ENCODE peak calls at places on chromosome 10, in ten cellular contexts. One of them, this sample, is unnamed.

GRCh38 chr10:106919798-106920382 is 244.6 kb downstream of the SORCS1 start:
- DNase-seq in ACHN: no peak
- DNase-seq in activated T-cell treated with anti-CD3 and anti-CD28 coated beads, Interleukin-2, amount 50 U/mL, for 4 hours: no peak
- DNase-seq in caudate nucleus: no peak
- DNase-seq in IMR-90: no peak
- DNase-seq in foreskin keratinocyte: no peak
- DNase-seq in NCI-H774: no peak
- DNase-seq in posterior cingulate gyrus: no peak
- DNase-seq in HCEC 1CT: no peak
- DNase-seq in fibroblast of pulmonary artery: no peak
- DNase-seq in this sample: no peak

GRCh38 chr10:62426086-62426485 is 51.9 kb downstream of the ZNF365 start:
- DNase-seq in ACHN: peak
- DNase-seq in activated T-cell treated with anti-CD3 and anti-CD28 coated beads, Interleukin-2, amount 50 U/mL, for 4 hours: no peak
- DNase-seq in caudate nucleus: no peak
- DNase-seq in IMR-90: peak
- DNase-seq in foreskin keratinocyte: peak
- DNase-seq in NCI-H774: no peak
- DNase-seq in posterior cingulate gyrus: no peak
- DNase-seq in HCEC 1CT: peak
- DNase-seq in fibroblast of pulmonary artery: no peak
- DNase-seq in this sample: no peak

GRCh38 chr10:89494615-89495014 is 40.8 kb downstream of the SLC16A12 start:
- DNase-seq in ACHN: no peak
- DNase-seq in activated T-cell treated with anti-CD3 and anti-CD28 coated beads, Interleukin-2, amount 50 U/mL, for 4 hours: no peak
- DNase-seq in caudate nucleus: no peak
- DNase-seq in IMR-90: no peak
- DNase-seq in foreskin keratinocyte: no peak
- DNase-seq in NCI-H774: no peak
- DNase-seq in posterior cingulate gyrus: no peak
- DNase-seq in HCEC 1CT: no peak
- DNase-seq in fibroblast of pulmonary artery: peak
- DNase-seq in this sample: no peak

GRCh38 chr10:49661291-49661856 is 18.1 kb upstream of the C10orf53 start:
- DNase-seq in ACHN: no peak
- DNase-seq in activated T-cell treated with anti-CD3 and anti-CD28 coated beads, Interleukin-2, amount 50 U/mL, for 4 hours: no peak
- DNase-seq in caudate nucleus: no peak
- DNase-seq in IMR-90: no peak
- DNase-seq in foreskin keratinocyte: no peak
- DNase-seq in NCI-H774: peak
- DNase-seq in posterior cingulate gyrus: no peak
- DNase-seq in HCEC 1CT: no peak
- DNase-seq in fibroblast of pulmonary artery: no peak
- DNase-seq in this sample: no peak

GRCh38 chr10:74071151-74071550 is 73.2 kb downstream of the VCL start:
- DNase-seq in ACHN: peak
- DNase-seq in activated T-cell treated with anti-CD3 and anti-CD28 coated beads, Interleukin-2, amount 50 U/mL, for 4 hours: no peak
- DNase-seq in caudate nucleus: no peak
- DNase-seq in IMR-90: peak
- DNase-seq in foreskin keratinocyte: no peak
- DNase-seq in NCI-H774: no peak
- DNase-seq in posterior cingulate gyrus: no peak
- DNase-seq in HCEC 1CT: peak
- DNase-seq in fibroblast of pulmonary artery: peak
- DNase-seq in this sample: no peak

GRCh38 chr10:72038458-72039001 is 49.8 kb downstream of the SPOCK2 start:
- DNase-seq in ACHN: no peak
- DNase-seq in activated T-cell treated with anti-CD3 and anti-CD28 coated beads, Interleukin-2, amount 50 U/mL, for 4 hours: no peak
- DNase-seq in caudate nucleus: no peak
- DNase-seq in IMR-90: peak
- DNase-seq in foreskin keratinocyte: no peak
- DNase-seq in NCI-H774: no peak
- DNase-seq in posterior cingulate gyrus: no peak
- DNase-seq in HCEC 1CT: no peak
- DNase-seq in fibroblast of pulmonary artery: peak
- DNase-seq in this sample: no peak

GRCh38 chr10:57818522-57818921 is 449.2 kb downstream of the IPMK start:
- DNase-seq in ACHN: no peak
- DNase-seq in activated T-cell treated with anti-CD3 and anti-CD28 coated beads, Interleukin-2, amount 50 U/mL, for 4 hours: no peak
- DNase-seq in caudate nucleus: no peak
- DNase-seq in IMR-90: no peak
- DNase-seq in foreskin keratinocyte: peak
- DNase-seq in NCI-H774: peak
- DNase-seq in posterior cingulate gyrus: no peak
- DNase-seq in HCEC 1CT: no peak
- DNase-seq in fibroblast of pulmonary artery: no peak
- DNase-seq in this sample: no peak

GRCh38 chr10:90977162-90977854 is 56.4 kb upstream of the ANKRD1 start:
- DNase-seq in ACHN: no peak
- DNase-seq in activated T-cell treated with anti-CD3 and anti-CD28 coated beads, Interleukin-2, amount 50 U/mL, for 4 hours: no peak
- DNase-seq in caudate nucleus: no peak
- DNase-seq in IMR-90: no peak
- DNase-seq in foreskin keratinocyte: no peak
- DNase-seq in NCI-H774: no peak
- DNase-seq in posterior cingulate gyrus: no peak
- DNase-seq in HCEC 1CT: no peak
- DNase-seq in fibroblast of pulmonary artery: no peak
- DNase-seq in this sample: no peak

GRCh38 chr10:110706690-110707098 is 62.6 kb downstream of the RBM20 start:
- DNase-seq in ACHN: peak
- DNase-seq in activated T-cell treated with anti-CD3 and anti-CD28 coated beads, Interleukin-2, amount 50 U/mL, for 4 hours: no peak
- DNase-seq in caudate nucleus: no peak
- DNase-seq in IMR-90: peak
- DNase-seq in foreskin keratinocyte: peak
- DNase-seq in NCI-H774: no peak
- DNase-seq in posterior cingulate gyrus: no peak
- DNase-seq in HCEC 1CT: peak
- DNase-seq in fibroblast of pulmonary artery: peak
- DNase-seq in this sample: no peak

GRCh38 chr10:71272122-71272771 is 46.8 kb upstream of the SLC29A3 start:
- DNase-seq in ACHN: no peak
- DNase-seq in activated T-cell treated with anti-CD3 and anti-CD28 coated beads, Interleukin-2, amount 50 U/mL, for 4 hours: no peak
- DNase-seq in caudate nucleus: no peak
- DNase-seq in IMR-90: peak
- DNase-seq in foreskin keratinocyte: no peak
- DNase-seq in NCI-H774: no peak
- DNase-seq in posterior cingulate gyrus: no peak
- DNase-seq in HCEC 1CT: peak
- DNase-seq in fibroblast of pulmonary artery: peak
- DNase-seq in this sample: no peak

GRCh38 chr10:61832866-61833481 is 68.5 kb upstream of the ARID5B start:
- DNase-seq in ACHN: no peak
- DNase-seq in activated T-cell treated with anti-CD3 and anti-CD28 coated beads, Interleukin-2, amount 50 U/mL, for 4 hours: no peak
- DNase-seq in caudate nucleus: no peak
- DNase-seq in IMR-90: peak
- DNase-seq in foreskin keratinocyte: no peak
- DNase-seq in NCI-H774: no peak
- DNase-seq in posterior cingulate gyrus: no peak
- DNase-seq in HCEC 1CT: peak
- DNase-seq in fibroblast of pulmonary artery: peak
- DNase-seq in this sample: no peak

This sample was measured in suprapubic skin.